ENCODE peak calls at places on chromosomes 16 and 17, in five cellular contexts. One of them, this sample, is unnamed.

GRCh38 chr16:23164736-23165135 is 15.5 kb upstream of the USP31 start:
- DNase-seq in HepG2: no peak
- DNase-seq in HCT116: no peak
- DNase-seq in GM12878: no peak
- DNase-seq in K562: no peak
- DNase-seq in this sample: no peak

GRCh38 chr17:64180674-64181073 is 50.7 kb upstream of the ERN1 start:
- DNase-seq in HepG2: no peak
- DNase-seq in HCT116: no peak
- DNase-seq in GM12878: no peak
- DNase-seq in K562: no peak
- DNase-seq in this sample: no peak

GRCh38 chr16:85004587-85005205 is 6.6 kb downstream of the ZDHHC7 start:
- DNase-seq in HepG2: no peak
- DNase-seq in HCT116: no peak
- DNase-seq in GM12878: no peak
- DNase-seq in K562: peak
- DNase-seq in this sample: no peak

GRCh38 chr17:29838961-29839360 is 91.1 kb downstream of the SSH2 start:
- DNase-seq in HepG2: no peak
- DNase-seq in HCT116: no peak
- DNase-seq in GM12878: no peak
- DNase-seq in K562: no peak
- DNase-seq in this sample: peak

GRCh38 chr17:76645481-76645880 is 1.9 kb upstream of the ST6GALNAC1 start:
- DNase-seq in HepG2: no peak
- DNase-seq in HCT116: no peak
- DNase-seq in GM12878: no peak
- DNase-seq in K562: no peak
- DNase-seq in this sample: no peak

GRCh38 chr17:13281626-13282025 is 263.8 kb upstream of the ELAC2 start:
- DNase-seq in HepG2: no peak
- DNase-seq in HCT116: no peak
- DNase-seq in GM12878: no peak
- DNase-seq in K562: no peak
- DNase-seq in this sample: no peak

GRCh38 chr16:75317101-75317522 is 65.7 kb upstream of the BCAR1 start:
- DNase-seq in HepG2: no peak
- DNase-seq in HCT116: no peak
- DNase-seq in GM12878: no peak
- DNase-seq in K562: no peak
- DNase-seq in this sample: no peak

GRCh38 chr16:85316944-85317343 is 204.7 kb upstream of the CIBAR2 start:
- DNase-seq in HepG2: no peak
- DNase-seq in HCT116: no peak
- DNase-seq in GM12878: no peak
- DNase-seq in K562: no peak
- DNase-seq in this sample: no peak

GRCh38 chr17:81480140-81480917 is 32.3 kb downstream of the ACTG1 start:
- DNase-seq in HepG2: no peak
- DNase-seq in HCT116: no peak
- DNase-seq in GM12878: no peak
- DNase-seq in K562: peak
- DNase-seq in this sample: no peak

GRCh38 chr17:17783825-17784598 is 52.8 kb downstream of the SREBF1 start:
- DNase-seq in HepG2: no peak
- DNase-seq in HCT116: no peak
- DNase-seq in GM12878: peak
- DNase-seq in K562: no peak
- DNase-seq in this sample: no peak

GRCh38 chr16:30893744-30894539 is at the start of gene BCL7C:
- DNase-seq in HepG2: peak
- DNase-seq in HCT116: peak
- DNase-seq in GM12878: no peak
- DNase-seq in K562: peak
- DNase-seq in this sample: peak

GRCh38 chr16:17359778-17360177 is 111.0 kb downstream of the XYLT1 start:
- DNase-seq in HepG2: no peak
- DNase-seq in HCT116: no peak
- DNase-seq in GM12878: no peak
- DNase-seq in K562: no peak
- DNase-seq in this sample: peak

GRCh38 chr17:39742856-39743436 is 5.2 kb downstream of the GRB7 start:
- DNase-seq in HepG2: no peak
- DNase-seq in HCT116: no peak
- DNase-seq in GM12878: no peak
- DNase-seq in K562: no peak
- DNase-seq in this sample: no peak

GRCh38 chr17:4932756-4933155 is 679 bp downstream of the GP1BA start:
- DNase-seq in HepG2: no peak
- DNase-seq in HCT116: no peak
- DNase-seq in GM12878: no peak
- DNase-seq in K562: no peak
- DNase-seq in this sample: no peak

GRCh38 chr17:71902931-71903506 is 217.8 kb upstream of the SOX9 start:
- DNase-seq in HepG2: no peak
- DNase-seq in HCT116: no peak
- DNase-seq in GM12878: no peak
- DNase-seq in K562: no peak
- DNase-seq in this sample: no peak

GRCh38 chr17:43701318-43701743 is 39.6 kb upstream of the MEOX1 start:
- DNase-seq in HepG2: no peak
- DNase-seq in HCT116: no peak
- DNase-seq in GM12878: peak
- DNase-seq in K562: no peak
- DNase-seq in this sample: no peak

GRCh38 chr17:61408151-61409041 is 8.8 kb downstream of the TBX2 start:
- DNase-seq in HepG2: no peak
- DNase-seq in HCT116: no peak
- DNase-seq in GM12878: no peak
- DNase-seq in K562: no peak
- DNase-seq in this sample: peak

GRCh38 chr17:50181601-50182345 is 16.0 kb downstream of the SGCA start:
- DNase-seq in HepG2: peak
- DNase-seq in HCT116: no peak
- DNase-seq in GM12878: no peak
- DNase-seq in K562: no peak
- DNase-seq in this sample: no peak

GRCh38 chr17:5418858-5419355 is 555 bp downstream of the NUP88 start:
- DNase-seq in HepG2: peak
- DNase-seq in HCT116: no peak
- DNase-seq in GM12878: peak
- DNase-seq in K562: no peak
- DNase-seq in this sample: no peak

GRCh38 chr17:8489841-8490240 is 54.2 kb downstream of the NDEL1 start:
- DNase-seq in HepG2: no peak
- DNase-seq in HCT116: no peak
- DNase-seq in GM12878: no peak
- DNase-seq in K562: no peak
- DNase-seq in this sample: no peak

DNA sequence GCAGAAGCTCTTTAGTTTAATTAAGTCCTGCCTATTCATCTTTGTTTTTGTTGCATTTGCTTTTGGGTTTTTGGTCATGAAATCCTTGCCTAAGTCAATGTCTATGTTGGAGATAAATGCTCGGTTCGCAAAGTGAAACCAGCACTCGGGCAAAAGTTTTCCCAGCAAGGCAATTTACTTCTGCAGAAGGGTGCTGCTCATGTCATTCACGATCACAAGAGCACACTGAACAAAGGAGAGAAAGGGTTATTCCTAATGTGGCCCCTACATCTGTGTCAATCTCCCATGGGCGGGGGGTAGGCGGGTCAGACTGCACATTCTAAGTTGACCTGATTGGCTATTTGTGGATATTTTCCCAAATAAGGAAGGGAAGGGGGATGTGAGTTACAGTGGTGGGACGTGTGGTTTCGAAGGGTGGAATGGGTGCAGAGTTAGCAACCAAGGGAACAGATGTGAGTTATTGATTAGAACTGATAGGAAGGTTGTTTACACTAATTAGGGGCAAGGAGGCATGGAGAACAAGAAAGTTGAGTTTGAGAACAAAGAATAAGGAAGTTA is 23.0 kb downstream of the ATF7IP2 start:
- DNase-seq in HepG2: peak
- DNase-seq in HCT116: no peak
- DNase-seq in GM12878: no peak
- DNase-seq in K562: no peak
- DNase-seq in this sample: no peak
- TF ChIP-seq SIN3A in HepG2: no peak
- TF ChIP-seq SIN3A in HCT116: no peak
- TF ChIP-seq SIN3A in GM12878: no peak
- TF ChIP-seq SIN3A in K562: no peak
- TF ChIP-seq SIN3A in this sample: no peak

DNA sequence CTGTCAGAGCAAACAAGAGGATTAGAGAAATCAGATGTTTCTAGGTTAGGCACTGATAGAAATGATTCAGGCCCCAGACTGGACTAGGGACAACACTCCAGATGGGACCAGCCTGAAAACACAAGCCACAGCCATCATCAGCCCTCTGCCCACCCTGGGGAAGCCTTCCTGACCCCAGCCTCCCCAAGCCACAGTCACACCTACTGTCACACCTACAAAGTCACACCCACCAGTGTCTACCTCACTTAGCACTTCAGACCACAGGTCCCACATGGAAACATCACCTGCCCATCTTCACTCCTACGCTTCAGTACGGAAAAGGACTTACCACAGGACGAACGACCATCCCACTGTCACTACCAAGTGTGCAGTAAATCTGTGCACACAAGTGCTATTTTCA is 197.9 kb downstream of the ZFHX3 start:
- DNase-seq in HepG2: no peak
- DNase-seq in HCT116: no peak
- DNase-seq in GM12878: no peak
- DNase-seq in K562: no peak
- DNase-seq in this sample: no peak
- TF ChIP-seq ZBTB33 in HepG2: no peak
- TF ChIP-seq ZBTB33 in HCT116: no peak
- TF ChIP-seq ZBTB33 in GM12878: no peak
- TF ChIP-seq ZBTB33 in K562: no peak
- TF ChIP-seq ZBTB33 in this sample: no peak

DNA sequence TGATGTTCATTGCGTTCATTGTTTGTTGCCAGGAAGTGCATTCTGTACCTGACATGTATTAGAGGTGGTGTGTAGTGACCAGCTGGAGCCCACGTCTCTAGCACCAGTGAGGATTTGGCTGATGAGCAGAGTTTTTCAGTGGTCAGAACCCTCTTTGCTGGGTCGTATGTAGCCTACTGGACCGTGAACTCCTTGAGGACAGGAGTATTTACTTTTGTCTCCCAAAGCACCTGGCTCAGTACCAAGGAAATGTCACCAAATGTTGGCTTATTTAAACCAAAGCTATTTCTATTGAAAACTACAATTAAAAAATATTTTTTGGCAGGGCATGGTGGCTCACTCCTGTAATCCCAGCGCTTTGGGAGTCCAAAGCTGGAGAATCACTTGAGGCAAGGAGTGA is 262.7 kb downstream of the SNX29 start:
- DNase-seq in HepG2: no peak
- DNase-seq in HCT116: no peak
- DNase-seq in GM12878: no peak
- DNase-seq in K562: no peak
- DNase-seq in this sample: no peak
- TF ChIP-seq SIN3A in HepG2: no peak
- TF ChIP-seq SIN3A in HCT116: no peak
- TF ChIP-seq SIN3A in GM12878: no peak
- TF ChIP-seq SIN3A in K562: no peak
- TF ChIP-seq SIN3A in this sample: no peak

GRCh38 chr16:51143166-51143565 is 7.9 kb downstream of the SALL1 start:
- DNase-seq in HepG2: no peak
- DNase-seq in HCT116: no peak
- DNase-seq in GM12878: no peak
- DNase-seq in K562: no peak
- DNase-seq in this sample: no peak
- TF ChIP-seq ZBTB33 in HepG2: no peak
- TF ChIP-seq ZBTB33 in HCT116: no peak
- TF ChIP-seq ZBTB33 in GM12878: no peak
- TF ChIP-seq ZBTB33 in K562: no peak
- TF ChIP-seq ZBTB33 in this sample: no peak

GRCh38 chr17:58960068-58960467 is 146.6 kb downstream of the TRIM37 start:
- DNase-seq in HepG2: peak
- DNase-seq in HCT116: peak
- DNase-seq in GM12878: no peak
- DNase-seq in K562: no peak
- DNase-seq in this sample: no peak
- TF ChIP-seq SIN3A in HepG2: no peak
- TF ChIP-seq SIN3A in HCT116: no peak
- TF ChIP-seq SIN3A in GM12878: no peak
- TF ChIP-seq SIN3A in K562: no peak
- TF ChIP-seq SIN3A in this sample: no peak

GRCh38 chr17:41679740-41680425 is 8.8 kb upstream of the EIF1 start:
- DNase-seq in HepG2: no peak
- DNase-seq in HCT116: no peak
- DNase-seq in GM12878: no peak
- DNase-seq in K562: no peak
- DNase-seq in this sample: no peak

GRCh38 chr17:41682611-41683010 is 6.1 kb upstream of the EIF1 start:
- DNase-seq in HepG2: no peak
- DNase-seq in HCT116: no peak
- DNase-seq in GM12878: no peak
- DNase-seq in K562: no peak
- DNase-seq in this sample: no peak

GRCh38 chr17:41683441-41684007 is 5.2 kb upstream of the EIF1 start:
- DNase-seq in HepG2: no peak
- DNase-seq in HCT116: no peak
- DNase-seq in GM12878: no peak
- DNase-seq in K562: no peak
- DNase-seq in this sample: no peak

GRCh38 chr17:41680426-41681040 is 8.2 kb upstream of the EIF1 start:
- DNase-seq in HepG2: no peak
- DNase-seq in HCT116: no peak
- DNase-seq in GM12878: no peak
- DNase-seq in K562: no peak
- DNase-seq in this sample: no peak

DNA sequence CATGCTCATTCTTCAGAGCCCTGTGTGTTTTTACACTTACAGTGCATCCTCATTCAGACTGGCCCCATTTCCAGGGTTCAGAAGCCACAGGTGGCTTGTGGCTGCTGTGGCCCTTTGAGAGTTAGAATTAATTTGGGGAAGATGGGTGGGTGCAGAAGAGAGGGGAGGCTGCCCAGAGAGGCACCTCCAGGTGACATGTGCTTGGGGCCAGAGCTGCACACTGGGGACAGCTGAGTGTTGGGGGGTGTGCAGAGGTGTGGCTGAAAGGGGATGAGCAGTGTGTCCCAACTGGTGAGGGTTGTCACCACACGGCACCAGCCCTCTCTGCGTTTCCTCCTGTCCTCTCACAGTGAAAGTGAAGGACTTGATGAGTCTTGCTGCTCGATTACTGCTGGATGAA is 6.9 kb upstream of the EIF1 start:
- DNase-seq in HepG2: no peak
- DNase-seq in HCT116: no peak
- DNase-seq in GM12878: no peak
- DNase-seq in K562: no peak
- DNase-seq in this sample: no peak
- TF ChIP-seq ZBTB33 in HepG2: no peak
- TF ChIP-seq ZBTB33 in HCT116: no peak
- TF ChIP-seq ZBTB33 in GM12878: no peak
- TF ChIP-seq ZBTB33 in K562: no peak
- TF ChIP-seq ZBTB33 in this sample: no peak